ENCODE peak calls at places on chromosomes 11 and 22, in five cellular contexts. R is upper lobe of right lung, N is BJ, B is hepatocyte, V is AG10803. T is an unnamed sample.

GRCh38 chr22:48318575-48319320 is 1508.9 kb downstream of the BRD1 start:
- DNase-seq in V (no peak), B (no peak), N (no peak), R (peak), T (peak)

GRCh38 chr11:116641561-116642045 is 131.2 kb downstream of the BUD13 start:
- DNase-seq in B (peak), V (peak), R (peak), N (no peak), T (no peak)

GRCh38 chr11:63919267-63920125 is 2.5 kb upstream of the RCOR2 start:
- DNase-seq in R (no peak), B (peak), N (no peak), V (no peak), T (peak)

GRCh38 chr22:29030016-29030617 is 31.5 kb downstream of the C22orf31 start:
- DNase-seq in V (peak), R (no peak), B (no peak), N (no peak), T (no peak)

GRCh38 chr11:83713701-83714100 is 427.5 kb upstream of the CCDC90B start:
- DNase-seq in V (peak), B (peak), R (no peak), N (no peak), T (peak)

GRCh38 chr11:18135308-18135707 is 2.9 kb downstream of the MRGPRX3 start:
- DNase-seq in N (no peak), V (no peak), R (no peak), B (no peak), T (no peak)

GRCh38 chr11:114621072-114621471 is 25.5 kb upstream of the NXPE4 start:
- DNase-seq in N (no peak), V (no peak), R (no peak), B (no peak), T (no peak)

GRCh38 chr22:44202261-44202789 is 21.6 kb downstream of the PARVG start:
- DNase-seq in R (no peak), V (peak), B (peak), N (peak), T (peak)

GRCh38 chr22:17945851-17946690 is 78.3 kb downstream of the MICAL3 start:
- DNase-seq in R (no peak), B (no peak), N (no peak), V (no peak), T (no peak)

GRCh38 chr11:40722179-40722795 is 737.2 kb downstream of the LRRC4C start:
- DNase-seq in V (peak), R (no peak), B (peak), N (no peak), T (no peak)

GRCh38 chr22:23142546-23143105 is 836 bp upstream of the RSPH14 start:
- DNase-seq in R (no peak), V (no peak), N (no peak), B (no peak), T (no peak)

GRCh38 chr11:73001615-73002014 is 140.5 kb downstream of the FCHSD2 start:
- DNase-seq in N (no peak), B (no peak), V (no peak), R (no peak), T (no peak)

GRCh38 chr11:111694851-111695250 is 71.3 kb downstream of the PPP2R1B start:
- DNase-seq in B (no peak), R (no peak), N (no peak), V (peak), T (no peak)

GRCh38 chr11:84310261-84310660 is 1024.1 kb upstream of the CCDC90B start:
- DNase-seq in R (no peak), B (no peak), V (no peak), N (no peak), T (no peak)

GRCh38 chr11:116578971-116579687 is 193.7 kb downstream of the BUD13 start:
- DNase-seq in N (no peak), R (no peak), V (peak), B (no peak), T (no peak)

GRCh38 chr11:120147094-120147949 is 9.4 kb upstream of the TRIM29 start:
- DNase-seq in R (no peak), B (peak), V (no peak), N (no peak), T (no peak)

GRCh38 chr11:64998690-64999431 is 2.1 kb upstream of the BATF2 start:
- DNase-seq in B (peak), V (no peak), R (no peak), N (no peak), T (no peak)

GRCh38 chr22:22244337-22245250 is at the start of gene VPREB1:
- DNase-seq in N (no peak), V (no peak), B (no peak), R (no peak), T (no peak)

DNA sequence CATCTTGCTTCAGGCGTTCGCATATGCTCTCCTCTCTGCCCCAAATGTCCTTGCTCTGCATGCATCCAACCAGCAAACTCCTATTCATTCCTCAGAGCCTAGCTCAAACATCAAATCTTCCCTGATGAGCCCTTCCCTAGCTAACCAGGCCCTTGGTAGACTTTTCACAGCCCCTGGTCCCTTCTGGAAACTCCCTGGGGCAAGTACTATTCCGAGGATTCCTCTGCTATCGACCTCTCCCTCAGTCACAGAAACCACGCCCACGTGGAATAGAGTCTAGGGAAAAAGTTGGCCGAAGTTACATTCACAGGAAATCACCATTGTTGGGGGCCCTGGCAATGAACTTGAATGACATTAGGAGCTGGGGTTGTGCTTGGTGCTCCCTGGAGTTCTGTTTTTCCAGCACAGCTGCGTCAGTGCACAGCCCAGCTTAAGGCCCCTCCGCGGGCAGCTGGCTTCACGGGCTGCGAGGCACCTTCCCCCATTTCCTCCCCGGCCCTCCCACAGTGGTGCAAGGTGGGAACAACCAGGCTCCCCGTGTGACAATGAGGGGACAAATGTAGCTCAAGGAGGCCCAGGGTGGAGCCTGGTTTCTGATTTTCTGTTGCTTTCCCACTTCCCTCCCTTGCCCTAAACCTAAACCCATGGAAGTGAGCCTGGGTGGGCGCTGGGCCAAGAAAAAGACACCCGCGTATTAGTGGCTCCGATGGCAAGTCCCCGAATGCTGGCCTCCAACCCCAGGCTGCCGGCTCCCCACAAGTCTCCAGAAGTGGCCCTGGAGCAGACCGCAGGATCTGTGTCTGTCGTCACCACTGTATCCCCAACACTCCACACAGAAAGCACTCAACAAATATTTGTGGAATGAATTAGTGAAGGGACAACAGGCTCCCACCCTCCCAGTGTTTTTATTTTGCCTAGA is 4.3 kb upstream of the ATP5MGL start:
- DNase-seq in N (no peak), B (peak), V (peak), R (peak), T (no peak)
- H3K4me3 ChIP-seq in N (no peak), B (no peak), V (peak), R (peak), T (peak)

GRCh38 chr11:66604161-66604560 is 11.2 kb downstream of the CCS start:
- DNase-seq in R (no peak), B (no peak), N (no peak), V (no peak), T (no peak)
- TF ChIP-seq CTCF in R (no peak), B (no peak), N (no peak), V (no peak), T (no peak)

GRCh38 chr22:26479792-26480610 is 3.6 kb downstream of the HPS4 start:
- DNase-seq in N (no peak), R (no peak), V (no peak), B (no peak), T (no peak)

GRCh38 chr22:26477341-26477731 is 6.2 kb downstream of the HPS4 start:
- DNase-seq in B (no peak), N (no peak), V (no peak), R (no peak), T (no peak)

GRCh38 chr22:26481112-26481693 is 2.4 kb downstream of the HPS4 start:
- DNase-seq in V (no peak), R (no peak), B (no peak), N (no peak), T (no peak)

GRCh38 chr22:26480611-26480932 is 3.0 kb downstream of the HPS4 start:
- DNase-seq in B (no peak), V (no peak), N (no peak), R (no peak), T (no peak)

DNA sequence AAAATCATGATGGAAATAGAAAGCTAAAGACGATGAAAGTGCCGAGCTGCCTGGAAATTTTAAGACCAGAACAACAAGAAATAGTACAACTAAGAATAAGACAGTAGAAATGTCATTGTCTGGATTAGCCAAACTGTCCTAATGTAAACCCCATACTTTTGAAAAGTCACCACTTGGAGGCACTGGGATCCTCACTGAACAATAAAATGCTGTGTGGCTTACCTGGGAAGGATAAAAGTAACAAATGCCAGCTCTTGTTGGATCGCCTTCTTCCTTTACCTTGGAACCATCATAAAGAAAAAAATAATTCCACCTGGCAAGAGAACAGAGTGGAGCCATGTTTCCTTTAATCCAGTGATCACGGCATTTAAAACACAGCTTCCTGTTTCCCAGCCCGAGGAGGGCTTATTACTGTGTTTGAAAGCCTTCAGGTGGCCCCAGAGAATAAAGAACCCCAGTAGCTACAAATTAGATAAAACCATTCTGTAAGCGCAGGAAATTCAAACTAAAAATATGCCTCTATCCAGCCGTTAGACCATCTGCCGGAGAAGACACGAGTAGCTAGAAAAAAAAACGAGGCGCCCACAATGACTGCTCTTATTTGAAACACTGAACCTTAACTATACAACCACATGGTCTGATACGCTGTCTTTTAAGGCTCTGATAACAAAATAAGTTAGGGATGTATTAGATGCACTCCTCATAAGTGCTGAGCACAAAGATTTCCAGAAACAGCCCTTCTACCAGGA is 4.4 kb downstream of the HPS4 start:
- DNase-seq in B (no peak), R (no peak), V (no peak), N (no peak), T (no peak)
- H3K4me3 ChIP-seq in B (no peak), R (peak), V (no peak), N (no peak), T (peak)

GRCh38 chr11:107756553-107756952 is 44.7 kb upstream of the SLN start:
- DNase-seq in N (no peak), V (no peak), R (no peak), B (no peak), T (no peak)

GRCh38 chr11:107752508-107752907 is 40.7 kb upstream of the SLN start:
- DNase-seq in R (no peak), N (no peak), V (no peak), B (no peak), T (no peak)

GRCh38 chr11:107752954-107753822 is 41.3 kb upstream of the SLN start:
- DNase-seq in V (peak), N (no peak), R (no peak), B (no peak), T (no peak)

GRCh38 chr11:107757661-107758060 is 45.8 kb upstream of the SLN start:
- DNase-seq in R (no peak), B (no peak), N (no peak), V (no peak), T (no peak)
- TF ChIP-seq CTCF in R (no peak), B (no peak), N (no peak), V (no peak), T (no peak)

T was measured in dorsolateral prefrontal cortex.